ENCODE peak calls at places on chromosome 1, in ten cellular contexts. F is Right ventricle myocardium inferior; H is breast epithelium; K is renal cortical epithelial cell; S is AG04450; G is tibial artery; W is tibial nerve; Y is adipocyte; E is EH; X is effector memory CD4-positive, alpha-beta T cell. Z is an unnamed sample.

GRCh38 chr1:43049487-43049886 is 90.8 kb upstream of the SLC2A1 start:
- DNase-seq in Y (no peak), E (peak; percentile 66), W (no peak), X (no peak), H (no peak), G (no peak), S (no peak), F (no peak), K (no peak), Z (no peak)

GRCh38 chr1:18954270-18955071 is 2.0 kb downstream of the IFFO2 start:
- DNase-seq in F (no peak), X (no peak), S (no peak), Y (peak; percentile 51), G (no peak), H (no peak), E (peak; percentile 60), W (no peak), K (peak; percentile 18), Z (no peak)

GRCh38 chr1:182259229-182259872 is 132.2 kb downstream of the GLUL start:
- DNase-seq in K (peak; percentile 92), Y (peak; percentile 49), X (peak; percentile 13), E (peak; percentile 84), F (peak; percentile 69), W (peak; percentile 63), H (no peak), G (peak; percentile 75), S (no peak), Z (peak; percentile 55)

GRCh38 chr1:23118957-23119792 is 49.5 kb downstream of the LUZP1 start:
- DNase-seq in X (peak; percentile 38), F (no peak), W (no peak), E (peak; percentile 43), Y (peak; percentile 52), K (peak; percentile 30), S (no peak), H (no peak), G (no peak), Z (no peak)

GRCh38 chr1:67766117-67766978 is 66.9 kb downstream of the GNG12 start:
- DNase-seq in S (peak; percentile 73), W (no peak), E (peak; percentile 87), Y (peak; percentile 83), K (peak; percentile 65), G (peak; percentile 51), F (no peak), H (no peak), X (no peak), Z (peak; percentile 43)

GRCh38 chr1:228059536-228060457 is 22.7 kb upstream of the ARF1 start:
- DNase-seq in S (no peak), G (no peak), W (peak; percentile 7), H (peak; percentile 86), X (peak; percentile 75), E (peak; percentile 66), F (peak; percentile 64), Y (peak; percentile 26), K (peak; percentile 36), Z (peak; percentile 41)

GRCh38 chr1:151720974-151721787 is at the start of gene RIIAD1:
- DNase-seq in Y (peak; percentile 45), W (no peak), G (no peak), F (no peak), H (no peak), E (peak; percentile 49), K (no peak), S (no peak), X (no peak), Z (peak; percentile 65)

GRCh38 chr1:4161271-4162006 is 261.4 kb upstream of the C1orf174 start:
- DNase-seq in X (no peak), S (no peak), F (no peak), E (no peak), H (no peak), G (no peak), K (no peak), Y (no peak), W (no peak), Z (no peak)

GRCh38 chr1:35557118-35557610 is at the start of gene KIAA0319L:
- DNase-seq in Y (peak; percentile 91), W (no peak), E (peak; percentile 90), S (no peak), K (peak; percentile 63), F (peak; percentile 95), X (no peak), H (no peak), G (peak; percentile 87), Z (peak; percentile 93)

GRCh38 chr1:1426961-1427934 is 6.2 kb upstream of the ANKRD65 start:
- DNase-seq in E (peak; percentile 19), W (no peak), S (no peak), K (no peak), X (no peak), F (no peak), G (no peak), H (peak; percentile 53), Y (peak; percentile 31), Z (no peak)

GRCh38 chr1:41498391-41498790 is 13.9 kb upstream of the EDN2 start:
- DNase-seq in S (no peak), X (no peak), Y (no peak), H (no peak), F (no peak), W (no peak), K (no peak), G (no peak), E (no peak), Z (no peak)

GRCh38 chr1:25675729-25676476 is 59.3 kb downstream of the MAN1C1 start:
- DNase-seq in G (no peak), E (no peak), S (no peak), H (no peak), W (no peak), X (peak; percentile 50), F (no peak), K (no peak), Y (no peak), Z (no peak)

GRCh38 chr1:111192643-111193519 is 7.6 kb downstream of the DENND2D start:
- DNase-seq in W (no peak), X (peak; percentile 30), E (peak; percentile 50), S (no peak), K (peak; percentile 76), G (no peak), H (no peak), Y (peak; percentile 18), F (no peak), Z (no peak)

GRCh38 chr1:118716775-118717174 is 271.4 kb downstream of the TBX15 start:
- DNase-seq in K (no peak), E (peak; percentile 9), F (no peak), G (no peak), H (no peak), S (no peak), W (no peak), Y (peak; percentile 4), X (no peak), Z (no peak)

Z was measured in left ventricle myocardium superior.